ENCODE peak calls at places on chromosomes 7 and 10, in five cellular contexts. X is H9, V is MM.1S, C is GM23248, H is keratinocyte. L is an unnamed sample.

GRCh38 chr10:17452060-17452894 is 2.1 kb downstream of the ST8SIA6 start:
- DNase-seq in X (no peak), V (no peak), C (no peak), H (no peak), L (peak; percentile 79)

GRCh38 chr10:96873756-96874467 is 41.8 kb downstream of the LCOR start:
- DNase-seq in X (no peak), V (no peak), C (no peak), H (no peak), L (no peak)

GRCh38 chr10:119871881-119872609 is 598 bp downstream of the MCMBP start:
- DNase-seq in X (peak; percentile 78), V (peak; percentile 78), C (peak; percentile 64), H (no peak), L (peak; percentile 70)

GRCh38 chr10:44293306-44293778 is 91.6 kb downstream of the CXCL12 start:
- DNase-seq in X (no peak), V (no peak), C (no peak), H (no peak), L (no peak)

GRCh38 chr10:89589091-89589725 is 53.8 kb upstream of the SLC16A12 start:
- DNase-seq in X (no peak), V (no peak), C (no peak), H (no peak), L (no peak)

GRCh38 chr7:99190359-99191009 is 17.4 kb downstream of the KPNA7 start:
- DNase-seq in X (no peak), V (no peak), C (no peak), H (no peak), L (no peak)

GRCh38 chr7:29281782-29282541 is 87.4 kb downstream of the CHN2 start:
- DNase-seq in X (no peak), V (no peak), C (no peak), H (peak; percentile 84), L (no peak)

GRCh38 chr10:36872702-36873393 is 252.6 kb upstream of the ANKRD30A start:
- DNase-seq in X (no peak), V (peak; percentile 59), C (no peak), H (no peak), L (no peak)

GRCh38 chr10:36759111-36759805 is 366.1 kb upstream of the ANKRD30A start:
- DNase-seq in X (no peak), V (no peak), C (peak; percentile 94), H (no peak), L (no peak)

GRCh38 chr7:158394936-158395335 is 192.7 kb downstream of the PTPRN2 start:
- DNase-seq in X (peak; percentile 82), V (peak; percentile 42), C (no peak), H (no peak), L (peak; percentile 42)

GRCh38 chr7:97104719-97105129 is 12.8 kb upstream of the SDHAF3 start:
- DNase-seq in X (peak; percentile 88), V (peak; percentile 75), C (peak; percentile 76), H (peak; percentile 40), L (peak; percentile 83)

GRCh38 chr10:79182763-79183467 is 114.1 kb downstream of the ZMIZ1 start:
- DNase-seq in X (no peak), V (no peak), C (peak; percentile 31), H (no peak), L (no peak)

GRCh38 chr10:13673165-13673564 is 86.4 kb downstream of the PRPF18 start:
- DNase-seq in X (no peak), V (no peak), C (no peak), H (no peak), L (peak; percentile 52)

GRCh38 chr7:142111509-142111908 is at the start of gene MGAM2:
- DNase-seq in X (no peak), V (no peak), C (no peak), H (no peak), L (no peak)

GRCh38 chr10:5666324-5667220 is at the start of gene ASB13:
- DNase-seq in X (peak; percentile 72), V (peak; percentile 52), C (peak; percentile 78), H (no peak), L (peak; percentile 70)

GRCh38 chr7:159152816-159153215 is 8.1 kb upstream of the VIPR2 start:
- DNase-seq in X (no peak), V (no peak), C (no peak), H (no peak), L (no peak)

GRCh38 chr10:118800920-118801319 is 46.1 kb upstream of the CACUL1 start:
- DNase-seq in X (no peak), V (no peak), C (peak; percentile 26), H (no peak), L (no peak)

GRCh38 chr10:51204691-51205090 is 130.4 kb downstream of the PRKG1 start:
- DNase-seq in X (no peak), V (no peak), C (peak; percentile 48), H (no peak), L (peak; percentile 5)
- H3K9ac ChIP-seq in X (no peak overlapping the region), V (no peak overlapping the region), C (no peak overlapping the region), H (no peak overlapping the region), L (no peak overlapping the region)

DNA sequence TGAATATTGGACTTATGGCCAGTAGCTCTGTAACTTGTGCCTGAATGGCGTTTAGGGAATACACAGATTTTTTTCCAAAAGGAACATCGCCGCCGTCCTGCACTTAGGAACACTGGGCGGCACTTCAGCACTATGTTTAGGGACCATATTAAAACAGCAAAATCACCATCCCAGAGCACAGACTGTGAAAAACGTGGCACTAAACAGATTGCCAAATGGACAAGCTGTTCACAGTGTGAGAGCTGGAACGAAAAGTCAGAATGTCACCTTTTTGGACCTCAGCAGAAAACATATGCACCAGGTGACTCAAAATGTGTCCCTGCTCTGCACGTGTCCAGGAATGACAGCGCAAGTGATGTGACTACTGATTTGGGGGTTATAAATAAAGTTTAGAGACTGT is 87.9 kb downstream of the ODAD2 start:
- DNase-seq in X (no peak), V (no peak), C (no peak), H (no peak), L (peak; percentile 8)
- H3K9ac ChIP-seq in X (no peak overlapping the region), V (no peak overlapping the region), C (no peak overlapping the region), H (no peak overlapping the region), L (no peak overlapping the region)

GRCh38 chr7:46651561-46652088 is 730.6 kb upstream of the IGFBP3 start:
- DNase-seq in X (no peak), V (no peak), C (no peak), H (peak; percentile 95), L (no peak)
- H3K9ac ChIP-seq in X (no peak overlapping the region), V (no peak overlapping the region), C (no peak overlapping the region), H (peak overlapping the region; percentile 92), L (no peak overlapping the region)

DNA sequence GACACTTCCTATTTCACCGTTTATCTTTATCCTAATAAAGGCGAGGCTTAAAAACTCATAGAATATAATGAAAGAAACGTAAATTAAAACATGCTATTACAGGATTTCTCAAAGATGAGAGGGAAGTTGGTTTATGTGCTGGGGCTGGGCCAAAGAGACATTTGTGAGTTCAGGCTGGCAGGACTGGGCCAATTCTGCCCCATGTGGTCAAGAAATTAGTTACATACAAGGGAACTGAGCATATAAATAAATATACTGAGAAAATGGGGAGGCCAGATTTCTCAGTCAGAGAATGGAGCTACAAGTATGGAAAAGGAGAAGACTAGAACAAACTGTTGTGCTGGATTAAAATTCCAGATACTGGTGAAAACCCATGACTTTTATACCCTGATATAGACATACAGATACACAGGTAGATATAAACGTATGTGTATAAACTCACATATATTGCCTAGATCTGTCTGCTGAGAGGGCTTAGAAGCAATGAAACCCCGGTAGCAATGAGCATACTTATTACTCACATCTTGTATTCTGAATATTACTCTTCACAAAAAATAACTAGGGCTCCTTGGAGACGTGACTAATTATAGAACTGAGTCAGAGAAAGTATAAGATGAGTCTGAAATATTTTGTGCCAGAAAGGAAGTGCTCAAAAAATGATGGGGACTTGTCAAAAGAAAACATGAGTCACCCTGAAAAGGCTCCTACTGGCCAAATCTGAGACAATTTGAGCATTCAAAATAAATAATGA is 155.7 kb upstream of the FGFR2 start:
- DNase-seq in X (no peak), V (no peak), C (peak; percentile 92), H (peak; percentile 73), L (no peak)
- H3K9ac ChIP-seq in X (no peak overlapping the region), V (no peak overlapping the region), C (peak overlapping the region; percentile 66), H (peak overlapping the region; percentile 58), L (no peak overlapping the region)

DNA sequence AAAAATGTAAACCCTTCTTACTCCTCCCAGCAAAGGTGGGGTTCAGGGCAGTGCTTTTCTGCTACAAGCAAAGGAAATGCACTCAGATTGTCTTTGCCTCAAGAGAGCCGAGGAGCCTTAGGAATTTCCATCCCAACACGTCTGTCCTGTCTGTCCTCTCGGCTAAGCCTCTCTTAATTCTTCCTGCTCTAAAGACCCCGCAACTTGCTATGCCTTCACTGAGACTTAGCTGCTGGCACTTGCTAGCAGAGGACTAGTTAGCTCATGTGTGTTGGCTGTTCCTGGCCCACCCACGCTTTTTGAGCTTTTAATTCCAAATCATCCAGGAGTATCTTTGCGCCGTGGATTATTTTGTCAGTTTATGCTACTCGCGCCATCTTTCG is 481 bp upstream of the NPM3 start:
- DNase-seq in X (peak; percentile 42), V (no peak), C (peak; percentile 53), H (no peak), L (peak; percentile 39)
- H3K9ac ChIP-seq in X (peak overlapping the region; percentile 86), V (peak overlapping the region; percentile 74), C (peak overlapping the region; percentile 83), H (peak overlapping the region; percentile 94), L (peak overlapping the region; percentile 97)

L was measured in mesendoderm.